ENCODE peak calls at places on chromosomes 4 and X, in six cellular contexts. One of them, this sample, is unnamed.
A peak's percentile ranks its signal among the peaks of the same experiment; 100 is the strongest.

GRCh38 chr4:90979551-90979950 is 852.4 kb downstream of the CCSER1 start:
- DNase-seq in upper lobe of left lung: no peak
- DNase-seq in transverse colon: no peak
- DNase-seq in A549: no peak
- DNase-seq in NB4: no peak
- DNase-seq in tibial nerve: no peak
- DNase-seq in this sample: no peak

GRCh38 chr4:182222766-182223165 is 20.4 kb upstream of the TENM3 start:
- DNase-seq in upper lobe of left lung: no peak
- DNase-seq in transverse colon: no peak
- DNase-seq in A549: no peak
- DNase-seq in NB4: no peak
- DNase-seq in tibial nerve: no peak
- DNase-seq in this sample: no peak

GRCh38 chrX:70476934-70477733 is 32.5 kb downstream of the DLG3 start:
- DNase-seq in upper lobe of left lung: peak; percentile 42
- DNase-seq in transverse colon: peak; percentile 78
- DNase-seq in A549: peak; percentile 53
- DNase-seq in NB4: peak; percentile 58
- DNase-seq in tibial nerve: peak; percentile 11
- DNase-seq in this sample: no peak

GRCh38 chrX:109672239-109672638 is 47.3 kb upstream of the KCNE5 start:
- DNase-seq in upper lobe of left lung: no peak
- DNase-seq in transverse colon: no peak
- DNase-seq in A549: no peak
- DNase-seq in NB4: no peak
- DNase-seq in tibial nerve: no peak
- DNase-seq in this sample: no peak

GRCh38 chr4:172481802-172482508 is 668.8 kb downstream of the GALNTL6 start:
- DNase-seq in upper lobe of left lung: no peak
- DNase-seq in transverse colon: no peak
- DNase-seq in A549: no peak
- DNase-seq in NB4: no peak
- DNase-seq in tibial nerve: no peak
- DNase-seq in this sample: no peak

GRCh38 chr4:27861802-27862201 is 1001.2 kb downstream of the STIM2 start:
- DNase-seq in upper lobe of left lung: no peak
- DNase-seq in transverse colon: no peak
- DNase-seq in A549: no peak
- DNase-seq in NB4: no peak
- DNase-seq in tibial nerve: no peak
- DNase-seq in this sample: no peak

GRCh38 chr4:159267940-159268327 is 165.1 kb downstream of the RAPGEF2 start:
- DNase-seq in upper lobe of left lung: no peak
- DNase-seq in transverse colon: no peak
- DNase-seq in A549: no peak
- DNase-seq in NB4: no peak
- DNase-seq in tibial nerve: no peak
- DNase-seq in this sample: no peak

GRCh38 chr4:143773998-143774898 is 73.8 kb upstream of the FREM3 start:
- DNase-seq in upper lobe of left lung: peak; percentile 62
- DNase-seq in transverse colon: peak; percentile 38
- DNase-seq in A549: peak; percentile 66
- DNase-seq in NB4: peak; percentile 55
- DNase-seq in tibial nerve: peak; percentile 20
- DNase-seq in this sample: no peak

GRCh38 chr4:153409924-153410501 is 56.1 kb upstream of the TMEM131L start:
- DNase-seq in upper lobe of left lung: no peak
- DNase-seq in transverse colon: no peak
- DNase-seq in A549: no peak
- DNase-seq in NB4: peak; percentile 56
- DNase-seq in tibial nerve: no peak
- DNase-seq in this sample: no peak

GRCh38 chr4:77930154-77930553 is 67.5 kb downstream of the MRPL1 start:
- DNase-seq in upper lobe of left lung: no peak
- DNase-seq in transverse colon: no peak
- DNase-seq in A549: no peak
- DNase-seq in NB4: no peak
- DNase-seq in tibial nerve: no peak
- DNase-seq in this sample: no peak

GRCh38 chrX:30900227-30900626 is 11.2 kb upstream of the TAB3 start:
- DNase-seq in upper lobe of left lung: no peak
- DNase-seq in transverse colon: no peak
- DNase-seq in A549: no peak
- DNase-seq in NB4: no peak
- DNase-seq in tibial nerve: no peak
- DNase-seq in this sample: no peak

GRCh38 chrX:1391370-1391706 is 575 bp downstream of the SLC25A6 start:
- DNase-seq in upper lobe of left lung: no peak
- DNase-seq in transverse colon: no peak
- DNase-seq in A549: no peak
- DNase-seq in NB4: no peak
- DNase-seq in tibial nerve: no peak
- DNase-seq in this sample: no peak

GRCh38 chr4:176230827-176231226 is 35.4 kb upstream of the SPATA4 start:
- DNase-seq in upper lobe of left lung: no peak
- DNase-seq in transverse colon: no peak
- DNase-seq in A549: no peak
- DNase-seq in NB4: no peak
- DNase-seq in tibial nerve: no peak
- DNase-seq in this sample: no peak

DNA sequence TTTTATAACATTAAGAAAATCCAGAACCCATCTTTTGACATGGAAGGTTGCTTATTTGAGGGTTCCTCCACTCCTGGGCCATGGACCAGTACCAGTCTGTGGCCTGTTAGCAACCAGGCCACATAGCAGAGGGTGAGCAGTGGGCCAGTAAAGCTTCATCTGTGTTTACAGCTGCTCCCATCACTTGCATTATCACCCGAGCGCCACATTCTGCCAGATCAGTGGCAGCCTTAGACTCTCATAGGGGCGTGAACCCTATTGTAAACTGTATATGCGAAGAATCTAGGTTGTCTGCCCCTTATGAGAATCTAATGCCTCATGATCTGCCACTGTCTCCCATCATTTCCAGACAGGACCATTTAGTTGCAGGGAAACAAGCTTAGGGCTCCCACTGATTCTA is 58.6 kb downstream of the NDST4 start:
- DNase-seq in upper lobe of left lung: no peak
- DNase-seq in transverse colon: no peak
- DNase-seq in A549: no peak
- DNase-seq in NB4: peak; percentile 48
- DNase-seq in tibial nerve: no peak
- DNase-seq in this sample: no peak
- TF ChIP-seq CTCF in upper lobe of left lung: no peak
- TF ChIP-seq CTCF in transverse colon: no peak
- TF ChIP-seq CTCF in A549: no peak
- TF ChIP-seq CTCF in NB4: peak; percentile 44
- TF ChIP-seq CTCF in tibial nerve: no peak
- TF ChIP-seq CTCF in this sample: no peak

DNA sequence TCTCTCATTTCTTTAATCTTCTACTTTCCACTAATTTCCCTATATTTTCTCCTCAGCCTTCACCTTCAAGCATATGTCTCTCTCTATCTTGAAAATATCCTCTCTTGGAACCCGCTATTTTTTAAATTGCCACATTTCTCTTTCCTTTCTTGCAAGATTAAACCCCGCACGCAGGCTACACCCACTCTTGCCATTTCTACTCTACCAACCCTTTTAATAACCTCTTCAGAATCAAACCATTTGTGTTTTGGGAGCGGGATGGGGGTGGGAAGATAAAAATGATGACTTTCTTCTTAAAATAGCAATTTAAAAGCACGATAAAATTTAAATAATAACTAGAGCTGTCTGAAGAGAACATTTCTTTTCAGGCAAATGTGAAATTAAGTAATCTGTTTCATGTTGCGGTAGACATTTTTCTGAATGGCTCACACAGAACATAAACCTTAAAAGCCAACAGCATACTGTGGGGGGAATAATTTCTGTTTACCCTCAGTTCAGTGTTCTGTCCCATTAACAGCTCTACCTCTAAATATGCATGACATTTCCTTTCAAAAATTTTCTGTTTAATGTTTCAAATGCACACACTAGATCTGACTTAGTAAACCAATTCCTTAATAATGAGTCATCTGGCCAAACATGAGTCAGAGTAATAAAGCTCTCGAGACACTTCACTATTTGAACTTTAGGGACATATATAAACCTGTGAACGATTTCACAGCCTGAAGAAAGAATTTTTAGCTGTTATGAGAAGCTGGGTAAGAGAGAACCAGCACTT is 20.5 kb downstream of the ARSJ start:
- DNase-seq in upper lobe of left lung: no peak
- DNase-seq in transverse colon: no peak
- DNase-seq in A549: peak; percentile 83
- DNase-seq in NB4: peak; percentile 45
- DNase-seq in tibial nerve: no peak
- DNase-seq in this sample: no peak
- TF ChIP-seq POLR2A in upper lobe of left lung: no peak
- TF ChIP-seq POLR2A in transverse colon: no peak
- TF ChIP-seq POLR2A in A549: no peak
- TF ChIP-seq POLR2A in NB4: no peak
- TF ChIP-seq POLR2A in tibial nerve: no peak
- TF ChIP-seq POLR2A in this sample: no peak

GRCh38 chr4:163948920-163949455 is 454.5 kb downstream of the TMA16 start:
- DNase-seq in upper lobe of left lung: no peak
- DNase-seq in transverse colon: no peak
- DNase-seq in A549: no peak
- DNase-seq in NB4: no peak
- DNase-seq in tibial nerve: no peak
- DNase-seq in this sample: no peak
- TF ChIP-seq CTCF in upper lobe of left lung: no peak
- TF ChIP-seq CTCF in transverse colon: no peak
- TF ChIP-seq CTCF in A549: no peak
- TF ChIP-seq CTCF in NB4: no peak
- TF ChIP-seq CTCF in tibial nerve: no peak
- TF ChIP-seq CTCF in this sample: no peak

GRCh38 chrX:65534450-65535292 is at the start of gene LAS1L:
- DNase-seq in upper lobe of left lung: peak; percentile 89
- DNase-seq in transverse colon: peak; percentile 92
- DNase-seq in A549: peak; percentile 96
- DNase-seq in NB4: peak; percentile 96
- DNase-seq in tibial nerve: peak; percentile 87
- DNase-seq in this sample: peak; percentile 89
- TF ChIP-seq POLR2A in upper lobe of left lung: no peak
- TF ChIP-seq POLR2A in transverse colon: peak; percentile 67
- TF ChIP-seq POLR2A in A549: peak; percentile 57
- TF ChIP-seq POLR2A in NB4: peak; percentile 59
- TF ChIP-seq POLR2A in tibial nerve: peak; percentile 35
- TF ChIP-seq POLR2A in this sample: peak; percentile 45

GRCh38 chrX:22389544-22390243 is 117.0 kb downstream of the CBLL2 start:
- DNase-seq in upper lobe of left lung: no peak
- DNase-seq in transverse colon: no peak
- DNase-seq in A549: peak; percentile 11
- DNase-seq in NB4: no peak
- DNase-seq in tibial nerve: no peak
- DNase-seq in this sample: no peak

GRCh38 chrX:22378296-22378695 is 105.6 kb downstream of the CBLL2 start:
- DNase-seq in upper lobe of left lung: no peak
- DNase-seq in transverse colon: no peak
- DNase-seq in A549: no peak
- DNase-seq in NB4: no peak
- DNase-seq in tibial nerve: no peak
- DNase-seq in this sample: no peak

DNA sequence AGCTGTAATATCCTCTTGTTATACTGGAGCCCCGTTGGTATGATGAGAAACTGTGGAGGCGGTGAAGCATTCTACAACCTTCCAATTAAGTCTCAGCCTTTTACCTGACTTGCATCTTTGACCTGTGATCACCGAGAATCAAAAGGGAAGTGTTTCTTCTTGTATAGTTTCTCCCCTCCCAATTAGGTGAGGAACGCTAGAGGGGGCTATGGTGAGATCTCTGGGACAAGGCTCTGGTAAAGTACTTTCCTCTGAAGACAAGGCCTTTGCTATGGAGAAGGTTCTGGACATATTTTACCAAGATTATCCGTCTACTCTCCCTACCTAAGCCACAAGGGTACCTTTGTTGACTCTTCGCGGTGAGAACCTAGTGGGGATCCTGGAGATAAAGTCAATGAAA is 111.3 kb downstream of the CBLL2 start:
- DNase-seq in upper lobe of left lung: no peak
- DNase-seq in transverse colon: no peak
- DNase-seq in A549: no peak
- DNase-seq in NB4: no peak
- DNase-seq in tibial nerve: no peak
- DNase-seq in this sample: no peak
- TF ChIP-seq CTCF in upper lobe of left lung: no peak
- TF ChIP-seq CTCF in transverse colon: no peak
- TF ChIP-seq CTCF in A549: no peak
- TF ChIP-seq CTCF in NB4: no peak
- TF ChIP-seq CTCF in tibial nerve: no peak
- TF ChIP-seq CTCF in this sample: no peak

GRCh38 chr4:48779998-48780866 is at the start of gene FRYL:
- DNase-seq in upper lobe of left lung: peak; percentile 100
- DNase-seq in transverse colon: peak; percentile 100
- DNase-seq in A549: peak; percentile 98
- DNase-seq in NB4: peak; percentile 100
- DNase-seq in tibial nerve: peak; percentile 99
- DNase-seq in this sample: peak; percentile 99
- TF ChIP-seq POLR2A in upper lobe of left lung: peak; percentile 50
- TF ChIP-seq POLR2A in transverse colon: peak; percentile 77
- TF ChIP-seq POLR2A in A549: peak; percentile 24
- TF ChIP-seq POLR2A in NB4: peak; percentile 68
- TF ChIP-seq POLR2A in tibial nerve: peak; percentile 79
- TF ChIP-seq POLR2A in this sample: peak; percentile 63

DNA sequence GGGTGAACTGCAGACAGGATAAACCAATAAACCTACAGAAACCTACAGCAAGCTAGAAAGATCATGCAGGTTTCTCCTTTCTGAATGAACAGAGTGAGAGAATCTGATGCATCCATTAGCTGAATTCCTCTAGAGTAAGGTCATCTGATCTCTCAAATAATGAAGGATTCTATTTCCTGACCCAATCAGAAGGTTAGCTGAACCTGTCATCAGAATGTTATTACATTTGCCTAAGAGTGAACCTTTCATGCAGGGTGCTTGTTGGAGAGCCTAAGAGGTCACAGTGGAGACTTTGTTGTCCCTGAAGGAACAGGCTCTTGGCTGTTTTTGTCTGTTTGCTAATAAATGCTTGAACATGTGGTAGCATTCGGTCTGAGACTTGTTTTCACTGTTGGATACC is 24.0 kb downstream of the MEPE start:
- DNase-seq in upper lobe of left lung: no peak
- DNase-seq in transverse colon: no peak
- DNase-seq in A549: no peak
- DNase-seq in NB4: no peak
- DNase-seq in tibial nerve: no peak
- DNase-seq in this sample: no peak
- TF ChIP-seq CTCF in upper lobe of left lung: no peak
- TF ChIP-seq CTCF in transverse colon: no peak
- TF ChIP-seq CTCF in A549: no peak
- TF ChIP-seq CTCF in NB4: no peak
- TF ChIP-seq CTCF in tibial nerve: no peak
- TF ChIP-seq CTCF in this sample: no peak